ENCODE peak calls at places on chromosome 13, in four cellular contexts. R is ovary, O is suprapubic skin, I is stomach. T is an unnamed sample.

GRCh38 chr13:24923305-24923640 is 159.3 kb downstream of the RNF17 start:
- DNase-seq in R (no peak), O (no peak), I (no peak), T (no peak)

GRCh38 chr13:91725646-91726045 is 327.2 kb downstream of the GPC5 start:
- DNase-seq in R (no peak), O (no peak), I (no peak), T (no peak)

GRCh38 chr13:46235259-46235658 is 23.5 kb downstream of the LRRC63 start:
- DNase-seq in R (no peak), O (no peak), I (no peak), T (no peak)

GRCh38 chr13:97724450-97724849 is 229.0 kb upstream of the IPO5 start:
- DNase-seq in R (no peak), O (no peak), I (no peak), T (no peak)

GRCh38 chr13:19860884-19861655 is 2.4 kb downstream of the ZMYM5 start:
- DNase-seq in R (no peak), O (no peak), I (no peak), T (no peak)

GRCh38 chr13:81874681-81875661 is 1534.0 kb upstream of the SPRY2 start:
- DNase-seq in R (no peak), O (no peak), I (no peak), T (no peak)

GRCh38 chr13:33114146-33114545 is 97.9 kb downstream of the KL start:
- DNase-seq in R (no peak), O (no peak), I (no peak), T (no peak)

GRCh38 chr13:23087884-23088283 is 92.9 kb upstream of the SGCG start:
- DNase-seq in R (no peak), O (no peak), I (no peak), T (no peak)

GRCh38 chr13:28012896-28013295 is 24.4 kb upstream of the URAD start:
- DNase-seq in R (no peak), O (no peak), I (no peak), T (no peak)

GRCh38 chr13:50376895-50377575 is 361.8 kb downstream of the KCNRG start:
- DNase-seq in R (no peak), O (no peak), I (no peak), T (no peak)

GRCh38 chr13:113964251-113964995 is 9.5 kb downstream of the C13orf46 start:
- DNase-seq in R (no peak), O (peak), I (no peak), T (no peak)

GRCh38 chr13:73857106-73857505 is 277.1 kb downstream of the KLF12 start:
- DNase-seq in R (no peak), O (no peak), I (no peak), T (no peak)

GRCh38 chr13:111323950-111324651 is 3.7 kb downstream of the TEX29 start:
- DNase-seq in R (no peak), O (no peak), I (peak), T (no peak)

DNA sequence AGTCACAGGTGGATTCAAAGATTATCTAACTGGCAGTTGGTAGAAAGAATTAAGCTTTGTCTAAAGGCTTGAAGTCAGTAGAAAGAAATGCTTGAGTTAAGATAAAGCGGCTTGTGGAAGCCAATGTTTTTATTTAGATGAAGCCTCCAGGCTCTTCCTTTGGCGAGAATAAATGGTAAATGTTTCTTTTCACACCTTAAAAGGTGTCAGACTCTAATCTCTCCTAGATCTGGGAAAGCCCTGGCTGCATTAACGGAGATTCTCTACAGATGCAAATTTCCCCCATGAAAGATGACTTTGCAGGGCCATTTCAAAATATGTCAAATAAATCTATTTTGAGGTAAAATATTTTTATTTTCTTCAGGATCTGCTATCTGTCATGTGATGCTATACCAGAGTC is 37.8 kb upstream of the PCCA start:
- DNase-seq in R (no peak), O (no peak), I (no peak), T (no peak)
- H3K27ac ChIP-seq in R (no peak), O (no peak), I (no peak), T (no peak)

GRCh38 chr13:109725297-109725696 is 61.1 kb downstream of the IRS2 start:
- DNase-seq in R (no peak), O (no peak), I (no peak), T (no peak)

GRCh38 chr13:109725995-109726637 is 60.3 kb downstream of the IRS2 start:
- DNase-seq in R (no peak), O (no peak), I (no peak), T (no peak)

GRCh38 chr13:109729031-109729870 is 57.1 kb downstream of the IRS2 start:
- DNase-seq in R (no peak), O (no peak), I (no peak), T (no peak)

GRCh38 chr13:109727251-109727650 is 59.1 kb downstream of the IRS2 start:
- DNase-seq in R (no peak), O (no peak), I (peak), T (no peak)

DNA sequence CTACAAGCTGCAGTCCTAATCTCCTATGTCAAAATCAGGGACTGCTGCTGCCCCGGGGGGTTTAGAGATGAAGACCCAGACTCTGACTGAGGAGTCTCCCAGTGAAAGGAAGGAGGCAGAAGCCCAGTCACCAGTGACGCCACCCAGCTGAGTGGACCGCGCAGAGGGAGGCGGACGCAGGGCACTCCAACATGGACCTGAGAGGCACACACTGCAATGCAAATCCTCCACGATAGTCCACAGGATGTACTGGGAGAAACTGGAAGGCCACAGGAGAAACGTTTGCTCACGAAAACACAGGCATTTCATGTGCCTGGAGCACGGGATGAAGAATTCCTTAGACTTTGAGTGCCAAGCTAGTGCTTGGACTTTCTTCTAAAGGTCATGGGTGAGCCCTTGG is 58.3 kb downstream of the IRS2 start:
- DNase-seq in R (no peak), O (no peak), I (no peak), T (no peak)
- H3K4me3 ChIP-seq in R (no peak), O (no peak), I (no peak), T (no peak)

GRCh38 chr13:51729853-51730553 is 74.0 kb downstream of the DHRS12 start:
- DNase-seq in R (peak), O (peak), I (no peak), T (peak)

GRCh38 chr13:51730927-51731326 is 73.0 kb downstream of the DHRS12 start:
- DNase-seq in R (no peak), O (no peak), I (no peak), T (no peak)

GRCh38 chr13:51734786-51735185 is 69.2 kb downstream of the DHRS12 start:
- DNase-seq in R (no peak), O (no peak), I (no peak), T (no peak)

GRCh38 chr13:51731759-51732158 is 72.2 kb downstream of the DHRS12 start:
- DNase-seq in R (no peak), O (no peak), I (no peak), T (no peak)

GRCh38 chr13:51733656-51734334 is 70.2 kb downstream of the DHRS12 start:
- DNase-seq in R (no peak), O (no peak), I (no peak), T (no peak)
- H3K27ac ChIP-seq in R (no peak), O (no peak), I (no peak), T (no peak)

GRCh38 chr13:51816604-51817254 is 12.8 kb upstream of the DHRS12 start:
- DNase-seq in R (no peak), O (no peak), I (no peak), T (no peak)

GRCh38 chr13:51817717-51818116 is 13.8 kb upstream of the DHRS12 start:
- DNase-seq in R (no peak), O (no peak), I (no peak), T (no peak)

GRCh38 chr13:51814071-51814470 is 10.1 kb upstream of the DHRS12 start:
- DNase-seq in R (no peak), O (no peak), I (no peak), T (no peak)

GRCh38 chr13:51815848-51816247 is 11.9 kb upstream of the DHRS12 start:
- DNase-seq in R (peak), O (no peak), I (no peak), T (no peak)

GRCh38 chr13:51814825-51815650 is 11.1 kb upstream of the DHRS12 start:
- DNase-seq in R (peak), O (no peak), I (peak), T (no peak)
- H3K4me3 ChIP-seq in R (no peak), O (peak), I (peak), T (peak)

T was measured in coronary artery.